ENCODE peak calls at places on chromosome 22, in eight cellular contexts. Y is GM04504; S is heart left ventricle; O is caudate nucleus; P is germinal center; W is Caco-2; M is CD8-positive, alpha-beta memory T cell; A is non-pigmented ciliary epithelial cell. G is an unnamed sample.

GRCh38 chr22:43110927-43111623 is 525 bp downstream of the BIK start:
- DNase-seq in Y (no peak), S (no peak), O (no peak), P (peak), W (no peak), M (peak), A (no peak), G (peak)

GRCh38 chr22:29979645-29980303 is 96.8 kb downstream of the MTMR3 start:
- DNase-seq in Y (peak), S (no peak), O (no peak), P (no peak), W (no peak), M (no peak), A (no peak), G (no peak)

GRCh38 chr22:49155809-49156580 is 671.7 kb downstream of the BRD1 start:
- DNase-seq in Y (no peak), S (no peak), O (no peak), P (no peak), W (no peak), M (no peak), A (no peak), G (no peak)

GRCh38 chr22:30159561-30160353 is 79.5 kb downstream of the HORMAD2 start:
- DNase-seq in Y (peak), S (no peak), O (no peak), P (no peak), W (no peak), M (no peak), A (no peak), G (no peak)

GRCh38 chr22:48951836-48952235 is 875.8 kb downstream of the BRD1 start:
- DNase-seq in Y (no peak), S (no peak), O (no peak), P (no peak), W (no peak), M (no peak), A (no peak), G (peak)

GRCh38 chr22:36155702-36156101 is 4.9 kb downstream of the APOL3 start:
- DNase-seq in Y (no peak), S (peak), O (no peak), P (no peak), W (no peak), M (no peak), A (no peak), G (no peak)

GRCh38 chr22:30777589-30777988 is 82.9 kb downstream of the OSBP2 start:
- DNase-seq in Y (no peak), S (no peak), O (no peak), P (no peak), W (no peak), M (no peak), A (no peak), G (no peak)

GRCh38 chr22:44347549-44347948 is 34.8 kb upstream of the SHISAL1 start:
- DNase-seq in Y (no peak), S (no peak), O (no peak), P (no peak), W (no peak), M (no peak), A (no peak), G (no peak)

GRCh38 chr22:23533771-23534191 is 46.3 kb downstream of the IGLL1 start:
- DNase-seq in Y (no peak), S (peak), O (no peak), P (no peak), W (peak), M (no peak), A (no peak), G (no peak)

GRCh38 chr22:22666307-22667091 is 22.1 kb downstream of the GGTLC2 start:
- DNase-seq in Y (no peak), S (no peak), O (no peak), P (peak), W (peak), M (no peak), A (no peak), G (peak)

GRCh38 chr22:28894320-28894719 is 10.9 kb downstream of the ZNRF3 start:
- DNase-seq in Y (no peak), S (peak), O (no peak), P (no peak), W (no peak), M (no peak), A (no peak), G (no peak)

GRCh38 chr22:46866591-46866990 is 104.1 kb downstream of the TBC1D22A start:
- DNase-seq in Y (peak), S (no peak), O (no peak), P (no peak), W (no peak), M (no peak), A (peak), G (no peak)

GRCh38 chr22:37431366-37431765 is 4.1 kb upstream of the ELFN2 start:
- DNase-seq in Y (no peak), S (no peak), O (no peak), P (no peak), W (no peak), M (no peak), A (no peak), G (no peak)

GRCh38 chr22:23657712-23658111 is 25.6 kb upstream of the DRICH1 start:
- DNase-seq in Y (no peak), S (no peak), O (no peak), P (no peak), W (no peak), M (no peak), A (no peak), G (no peak)